ENCODE peak calls at places on chromosomes 4 and X, in eight cellular contexts. One of them, this sample, is unnamed.

GRCh38 chr4:73036123-73036522 is 33.4 kb downstream of the COX18 start:
- DNase-seq in NCI-H146: no peak
- DNase-seq in activated naive CD8-positive, alpha-beta T cell treated with anti-CD3 and anti-CD28 coated beads, Interleukin-2, amount 50 U/mL, for 16 hours: no peak
- DNase-seq in hepatic stellate cell: no peak
- DNase-seq in KBM-7: no peak
- DNase-seq in body of pancreas: no peak
- DNase-seq in Calu3: no peak
- DNase-seq in Kasumi-1: no peak
- DNase-seq in this sample: no peak

GRCh38 chrX:69555396-69556023 is 51.4 kb downstream of the NALF2 start:
- DNase-seq in NCI-H146: no peak
- DNase-seq in Kasumi-1: no peak
- DNase-seq in hepatic stellate cell: no peak
- DNase-seq in body of pancreas: no peak
- DNase-seq in KBM-7: no peak
- DNase-seq in activated naive CD8-positive, alpha-beta T cell treated with anti-CD3 and anti-CD28 coated beads, Interleukin-2, amount 50 U/mL, for 16 hours: no peak
- DNase-seq in Calu3: no peak
- DNase-seq in this sample: no peak

GRCh38 chr4:173357939-173358338 is 12.8 kb upstream of the SAP30 start:
- DNase-seq in activated naive CD8-positive, alpha-beta T cell treated with anti-CD3 and anti-CD28 coated beads, Interleukin-2, amount 50 U/mL, for 16 hours: no peak
- DNase-seq in body of pancreas: no peak
- DNase-seq in NCI-H146: peak; percentile 5
- DNase-seq in KBM-7: no peak
- DNase-seq in Calu3: no peak
- DNase-seq in Kasumi-1: no peak
- DNase-seq in hepatic stellate cell: no peak
- DNase-seq in this sample: no peak

GRCh38 chr4:154406022-154406835 is 85.4 kb downstream of the DCHS2 start:
- DNase-seq in body of pancreas: no peak
- DNase-seq in KBM-7: peak; percentile 67
- DNase-seq in Kasumi-1: peak; percentile 93
- DNase-seq in hepatic stellate cell: no peak
- DNase-seq in NCI-H146: no peak
- DNase-seq in Calu3: no peak
- DNase-seq in activated naive CD8-positive, alpha-beta T cell treated with anti-CD3 and anti-CD28 coated beads, Interleukin-2, amount 50 U/mL, for 16 hours: no peak
- DNase-seq in this sample: no peak

GRCh38 chr4:106898621-106899230 is 137.4 kb downstream of the DKK2 start:
- DNase-seq in NCI-H146: no peak
- DNase-seq in KBM-7: peak; percentile 49
- DNase-seq in Calu3: peak; percentile 48
- DNase-seq in Kasumi-1: peak; percentile 75
- DNase-seq in body of pancreas: no peak
- DNase-seq in hepatic stellate cell: peak; percentile 26
- DNase-seq in activated naive CD8-positive, alpha-beta T cell treated with anti-CD3 and anti-CD28 coated beads, Interleukin-2, amount 50 U/mL, for 16 hours: no peak
- DNase-seq in this sample: no peak

GRCh38 chrX:137058339-137059127 is 24.7 kb upstream of the GPR101 start:
- DNase-seq in body of pancreas: no peak
- DNase-seq in KBM-7: no peak
- DNase-seq in Kasumi-1: no peak
- DNase-seq in activated naive CD8-positive, alpha-beta T cell treated with anti-CD3 and anti-CD28 coated beads, Interleukin-2, amount 50 U/mL, for 16 hours: no peak
- DNase-seq in hepatic stellate cell: no peak
- DNase-seq in Calu3: no peak
- DNase-seq in NCI-H146: no peak
- DNase-seq in this sample: no peak

GRCh38 chr4:152992491-152992890 is 56.4 kb downstream of the FHDC1 start:
- DNase-seq in Calu3: no peak
- DNase-seq in body of pancreas: no peak
- DNase-seq in hepatic stellate cell: no peak
- DNase-seq in activated naive CD8-positive, alpha-beta T cell treated with anti-CD3 and anti-CD28 coated beads, Interleukin-2, amount 50 U/mL, for 16 hours: no peak
- DNase-seq in Kasumi-1: no peak
- DNase-seq in KBM-7: no peak
- DNase-seq in NCI-H146: no peak
- DNase-seq in this sample: no peak

GRCh38 chrX:53116101-53116500 is 22.2 kb downstream of the KANTR start:
- DNase-seq in body of pancreas: no peak
- DNase-seq in Calu3: no peak
- DNase-seq in KBM-7: no peak
- DNase-seq in Kasumi-1: no peak
- DNase-seq in NCI-H146: no peak
- DNase-seq in activated naive CD8-positive, alpha-beta T cell treated with anti-CD3 and anti-CD28 coated beads, Interleukin-2, amount 50 U/mL, for 16 hours: no peak
- DNase-seq in hepatic stellate cell: peak; percentile 54
- DNase-seq in this sample: no peak

GRCh38 chrX:53939127-53939526 is 105.1 kb downstream of the PHF8 start:
- DNase-seq in body of pancreas: no peak
- DNase-seq in hepatic stellate cell: no peak
- DNase-seq in KBM-7: peak; percentile 87
- DNase-seq in NCI-H146: no peak
- DNase-seq in activated naive CD8-positive, alpha-beta T cell treated with anti-CD3 and anti-CD28 coated beads, Interleukin-2, amount 50 U/mL, for 16 hours: no peak
- DNase-seq in Kasumi-1: peak; percentile 83
- DNase-seq in Calu3: no peak
- DNase-seq in this sample: no peak

GRCh38 chrX:24026403-24026801 is 584 bp downstream of the KLHL15 start:
- DNase-seq in NCI-H146: peak; percentile 6
- DNase-seq in hepatic stellate cell: peak; percentile 36
- DNase-seq in KBM-7: peak; percentile 32
- DNase-seq in activated naive CD8-positive, alpha-beta T cell treated with anti-CD3 and anti-CD28 coated beads, Interleukin-2, amount 50 U/mL, for 16 hours: no peak
- DNase-seq in body of pancreas: no peak
- DNase-seq in Calu3: no peak
- DNase-seq in Kasumi-1: no peak
- DNase-seq in this sample: no peak

GRCh38 chr4:185066179-185066578 is 47.9 kb downstream of the HELT start:
- DNase-seq in Kasumi-1: no peak
- DNase-seq in body of pancreas: no peak
- DNase-seq in Calu3: no peak
- DNase-seq in KBM-7: no peak
- DNase-seq in activated naive CD8-positive, alpha-beta T cell treated with anti-CD3 and anti-CD28 coated beads, Interleukin-2, amount 50 U/mL, for 16 hours: no peak
- DNase-seq in NCI-H146: no peak
- DNase-seq in hepatic stellate cell: no peak
- DNase-seq in this sample: no peak

GRCh38 chr4:78766026-78766425 is 10.1 kb upstream of the BMP2K start:
- DNase-seq in NCI-H146: no peak
- DNase-seq in activated naive CD8-positive, alpha-beta T cell treated with anti-CD3 and anti-CD28 coated beads, Interleukin-2, amount 50 U/mL, for 16 hours: no peak
- DNase-seq in hepatic stellate cell: no peak
- DNase-seq in body of pancreas: no peak
- DNase-seq in Calu3: no peak
- DNase-seq in Kasumi-1: no peak
- DNase-seq in KBM-7: no peak
- DNase-seq in this sample: no peak

GRCh38 chrX:12901486-12901885 is 4.9 kb upstream of the TLR8 start:
- DNase-seq in Calu3: peak; percentile 76
- DNase-seq in activated naive CD8-positive, alpha-beta T cell treated with anti-CD3 and anti-CD28 coated beads, Interleukin-2, amount 50 U/mL, for 16 hours: peak; percentile 35
- DNase-seq in Kasumi-1: peak; percentile 48
- DNase-seq in hepatic stellate cell: peak; percentile 53
- DNase-seq in NCI-H146: peak; percentile 40
- DNase-seq in KBM-7: peak; percentile 77
- DNase-seq in body of pancreas: peak; percentile 78
- DNase-seq in this sample: peak; percentile 36

GRCh38 chr4:188297873-188298272 is 158.6 kb downstream of the TRIML1 start:
- DNase-seq in activated naive CD8-positive, alpha-beta T cell treated with anti-CD3 and anti-CD28 coated beads, Interleukin-2, amount 50 U/mL, for 16 hours: no peak
- DNase-seq in Kasumi-1: no peak
- DNase-seq in KBM-7: no peak
- DNase-seq in hepatic stellate cell: peak; percentile 12
- DNase-seq in Calu3: no peak
- DNase-seq in NCI-H146: no peak
- DNase-seq in body of pancreas: no peak
- DNase-seq in this sample: no peak

This sample was measured in stimulated activated effector memory CD8-positive, alpha-beta T cell treated with anti-CD3 and anti-CD28 coated beads, Interleukin-12 subunit alpha, Interleukin-12 subunit beta, amount 100 ng/mL, for 72 hours.